ENCODE peak calls at places on chromosome X, in four cellular contexts. Z is hypothalamus, R is amniotic stem cell, S is ACHN. G is an unnamed sample.

GRCh38 chrX:153920546-153920945 is 5.5 kb downstream of the ARHGAP4 start:
- DNase-seq in Z (no peak), R (no peak), S (no peak), G (no peak)

GRCh38 chrX:1502241-1502640 is 34.7 kb downstream of the P2RY8 start:
- DNase-seq in Z (no peak), R (no peak), S (no peak), G (no peak)

GRCh38 chrX:3134316-3134715 is 93.0 kb downstream of the ARSF start:
- DNase-seq in Z (no peak), R (no peak), S (no peak), G (no peak)

GRCh38 chrX:46209768-46210167 is 335.5 kb downstream of the ZNF674 start:
- DNase-seq in Z (no peak), R (no peak), S (no peak), G (no peak)

GRCh38 chrX:349196-349595 is 30.6 kb upstream of the GTPBP6 start:
- DNase-seq in Z (peak), R (no peak), S (no peak), G (peak)

GRCh38 chrX:68658530-68658929 is 11.1 kb downstream of the STARD8 start:
- DNase-seq in Z (no peak), R (no peak), S (no peak), G (no peak)

GRCh38 chrX:47210661-47211425 is 7.6 kb upstream of the CDK16 start:
- DNase-seq in Z (no peak), R (no peak), S (no peak), G (no peak)

GRCh38 chrX:68098431-68098830 is 334.9 kb downstream of the OPHN1 start:
- DNase-seq in Z (no peak), R (no peak), S (no peak), G (no peak)

GRCh38 chrX:142884853-142885252 is 140.9 kb upstream of the SPANXN4 start:
- DNase-seq in Z (no peak), R (no peak), S (no peak), G (no peak)

GRCh38 chrX:10470009-10470408 is 150.4 kb downstream of the MID1 start:
- DNase-seq in Z (no peak), R (no peak), S (no peak), G (no peak)

GRCh38 chrX:19743386-19743785 is 144.0 kb downstream of the SH3KBP1 start:
- DNase-seq in Z (no peak), R (no peak), S (no peak), G (no peak)

GRCh38 chrX:23890933-23891332 is 16.8 kb downstream of the APOO start:
- DNase-seq in Z (no peak), R (no peak), S (no peak), G (no peak)

GRCh38 chrX:136865270-136866168 is 15.0 kb downstream of the RBMX start:
- DNase-seq in Z (no peak), R (no peak), S (no peak), G (no peak)

GRCh38 chrX:39675619-39676018 is 422.1 kb downstream of the BCOR start:
- DNase-seq in Z (no peak), R (no peak), S (no peak), G (no peak)

GRCh38 chrX:45765726-45766125 is 565.0 kb upstream of the DIPK2B start:
- DNase-seq in Z (no peak), R (no peak), S (no peak), G (no peak)

GRCh38 chrX:19544693-19545305 is 29.5 kb upstream of the MAP3K15 start:
- DNase-seq in Z (no peak), R (no peak), S (peak), G (peak)

GRCh38 chrX:134469481-134469880 is 9.5 kb downstream of the HPRT1 start:
- DNase-seq in Z (no peak), R (no peak), S (peak), G (no peak)

GRCh38 chrX:19698691-19699090 is 183.4 kb upstream of the MAP3K15 start:
- DNase-seq in Z (no peak), R (no peak), S (no peak), G (no peak)

GRCh38 chrX:110346681-110347080 is 12.0 kb upstream of the RTL9 start:
- DNase-seq in Z (no peak), R (no peak), S (no peak), G (peak)

GRCh38 chrX:31420711-31421151 is 348.9 kb upstream of the FTHL17 start:
- DNase-seq in Z (no peak), R (no peak), S (peak), G (no peak)

GRCh38 chrX:47422444-47422843 is 52.1 kb downstream of the ZNF157 start:
- DNase-seq in Z (no peak), R (no peak), S (no peak), G (no peak)

GRCh38 chrX:154040307-154040756 is 20.6 kb upstream of the IRAK1 start:
- DNase-seq in Z (no peak), R (no peak), S (no peak), G (no peak)

GRCh38 chrX:22652596-22652995 is 347.2 kb upstream of the DDX53 start:
- DNase-seq in Z (no peak), R (no peak), S (peak), G (no peak)

GRCh38 chrX:19769467-19769866 is 117.9 kb downstream of the SH3KBP1 start:
- DNase-seq in Z (no peak), R (no peak), S (no peak), G (no peak)

GRCh38 chrX:153549231-153549630 is 31.8 kb downstream of the ATP2B3 start:
- DNase-seq in Z (no peak), R (no peak), S (no peak), G (no peak)

GRCh38 chrX:25013593-25014365 is 2.0 kb downstream of the ARX start:
- DNase-seq in Z (no peak), R (no peak), S (no peak), G (no peak)

GRCh38 chrX:140141444-140142029 is 176.2 kb upstream of the CXorf66 start:
- DNase-seq in Z (no peak), R (no peak), S (peak), G (peak)

GRCh38 chrX:112078606-112079005 is 4.0 kb downstream of the TRPC5 start:
- DNase-seq in Z (no peak), R (no peak), S (no peak), G (no peak)

GRCh38 chrX:40058719-40059118 is 39.0 kb downstream of the BCOR start:
- DNase-seq in Z (no peak), R (no peak), S (no peak), G (peak)

GRCh38 chrX:42085836-42086235 is 162.5 kb upstream of the CASK start:
- DNase-seq in Z (no peak), R (no peak), S (no peak), G (no peak)

GRCh38 chrX:150184487-150184886 is 178.6 kb upstream of the MAMLD1 start:
- DNase-seq in Z (no peak), R (no peak), S (no peak), G (no peak)

GRCh38 chrX:5775985-5776384 is 452.7 kb downstream of the NLGN4X start:
- DNase-seq in Z (no peak), R (no peak), S (no peak), G (no peak)

GRCh38 chrX:1581132-1581531 is 10.3 kb upstream of the AKAP17A start:
- DNase-seq in Z (no peak), R (no peak), S (peak), G (no peak)

GRCh38 chrX:50973199-50973598 is 62.7 kb downstream of the BMP15 start:
- DNase-seq in Z (no peak), R (no peak), S (no peak), G (no peak)

GRCh38 chrX:78650906-78651437 is 8.2 kb downstream of the RTL3 start:
- DNase-seq in Z (no peak), R (peak), S (peak), G (no peak)

GRCh38 chrX:1487401-1487800 is 34.7 kb upstream of the ASMTL start:
- DNase-seq in Z (no peak), R (no peak), S (no peak), G (no peak)

GRCh38 chrX:56309881-56310280 is 77.7 kb downstream of the KLF8 start:
- DNase-seq in Z (no peak), R (no peak), S (no peak), G (no peak)

GRCh38 chrX:46444011-46444410 is 101.2 kb downstream of the ZNF674 start:
- DNase-seq in Z (no peak), R (peak), S (peak), G (no peak)

GRCh38 chrX:128781506-128781905 is 729.3 kb upstream of the ACTRT1 start:
- DNase-seq in Z (no peak), R (no peak), S (no peak), G (no peak)

GRCh38 chrX:18994713-18995112 is 10.8 kb upstream of the PHKA2 start:
- DNase-seq in Z (no peak), R (no peak), S (no peak), G (no peak)

G was measured in nucleus accumbens.